ENCODE peak calls at places on chromosomes 13 and 19, in six cellular contexts. J, Y, X, M, K and C are unnamed samples.

GRCh38 chr13:113342820-113343691 is 20.9 kb downstream of the GRTP1 start:
- DNase-seq in Y (no peak), J (no peak), X (no peak), M (no peak), K (no peak), C (no peak)

GRCh38 chr13:113493315-113493951 is 2.9 kb upstream of the DCUN1D2 start:
- DNase-seq in M (no peak), J (no peak), X (peak; percentile 99), K (no peak), Y (no peak), C (peak; percentile 96)

GRCh38 chr19:16739546-16739945 is 19.9 kb downstream of the NWD1 start:
- DNase-seq in K (no peak), X (no peak), Y (no peak), M (peak; percentile 51), J (peak; percentile 46), C (peak; percentile 37)

GRCh38 chr13:102877285-102877684 is 31.5 kb downstream of the ERCC5 start:
- DNase-seq in Y (no peak), X (peak; percentile 82), K (no peak), J (no peak), M (no peak), C (peak; percentile 40)

GRCh38 chr13:46134961-46135522 is 30.2 kb upstream of the CPB2 start:
- DNase-seq in M (peak; percentile 48), K (no peak), X (no peak), Y (no peak), J (no peak), C (peak; percentile 96)

GRCh38 chr19:57002765-57003164 is 117.0 kb upstream of the USP29 start:
- DNase-seq in X (no peak), Y (no peak), M (no peak), K (no peak), J (no peak), C (no peak)

GRCh38 chr19:50522881-50523280 is 9.2 kb upstream of the ASPDH start:
- DNase-seq in X (no peak), K (no peak), J (no peak), M (no peak), Y (no peak), C (no peak)

GRCh38 chr13:89375839-89376238 is 1704.7 kb downstream of the SLITRK5 start:
- DNase-seq in X (peak; percentile 74), Y (no peak), J (no peak), K (no peak), M (no peak), C (peak; percentile 57)

GRCh38 chr13:73090116-73090811 is 31.5 kb downstream of the KLF5 start:
- DNase-seq in K (no peak), M (peak; percentile 87), J (peak; percentile 17), X (peak; percentile 80), Y (no peak), C (peak; percentile 97)

GRCh38 chr13:80361883-80362327 is 21.0 kb upstream of the SPRY2 start:
- DNase-seq in K (no peak), X (no peak), J (no peak), M (peak; percentile 36), Y (no peak), C (peak; percentile 54)

GRCh38 chr19:40807147-40808020 is 8.4 kb downstream of the EGLN2 start:
- DNase-seq in M (peak; percentile 86), X (no peak), Y (no peak), J (peak; percentile 80), K (no peak), C (peak; percentile 43)
- TF ChIP-seq CTCF in M (peak; percentile 64), X (no peak), Y (no peak), J (no peak), K (no peak), C (peak; percentile 47)

GRCh38 chr13:101149735-101150380 is 266.4 kb downstream of the NALCN start:
- DNase-seq in X (peak; percentile 62), J (peak; percentile 35), Y (no peak), M (peak; percentile 41), K (no peak), C (peak; percentile 17)
- TF ChIP-seq CTCF in X (peak; percentile 46), J (no peak), Y (no peak), M (peak; percentile 43), K (peak; percentile 38), C (peak; percentile 27)

GRCh38 chr19:7004313-7004931 is 16.8 kb downstream of the MBD3L2B start:
- DNase-seq in X (peak; percentile 33), M (no peak), J (no peak), Y (no peak), K (no peak), C (peak; percentile 55)
- TF ChIP-seq CTCF in X (peak; percentile 58), M (peak; percentile 77), J (no peak), Y (no peak), K (peak; percentile 75), C (peak; percentile 72)

GRCh38 chr13:67736646-67737420 is 506.7 kb upstream of the PCDH9 start:
- DNase-seq in Y (no peak), X (peak; percentile 92), M (peak; percentile 61), J (peak; percentile 28), K (no peak), C (peak; percentile 41)
- TF ChIP-seq CTCF in Y (no peak), X (peak; percentile 46), M (peak; percentile 73), J (no peak), K (peak; percentile 23), C (peak; percentile 57)

DNA sequence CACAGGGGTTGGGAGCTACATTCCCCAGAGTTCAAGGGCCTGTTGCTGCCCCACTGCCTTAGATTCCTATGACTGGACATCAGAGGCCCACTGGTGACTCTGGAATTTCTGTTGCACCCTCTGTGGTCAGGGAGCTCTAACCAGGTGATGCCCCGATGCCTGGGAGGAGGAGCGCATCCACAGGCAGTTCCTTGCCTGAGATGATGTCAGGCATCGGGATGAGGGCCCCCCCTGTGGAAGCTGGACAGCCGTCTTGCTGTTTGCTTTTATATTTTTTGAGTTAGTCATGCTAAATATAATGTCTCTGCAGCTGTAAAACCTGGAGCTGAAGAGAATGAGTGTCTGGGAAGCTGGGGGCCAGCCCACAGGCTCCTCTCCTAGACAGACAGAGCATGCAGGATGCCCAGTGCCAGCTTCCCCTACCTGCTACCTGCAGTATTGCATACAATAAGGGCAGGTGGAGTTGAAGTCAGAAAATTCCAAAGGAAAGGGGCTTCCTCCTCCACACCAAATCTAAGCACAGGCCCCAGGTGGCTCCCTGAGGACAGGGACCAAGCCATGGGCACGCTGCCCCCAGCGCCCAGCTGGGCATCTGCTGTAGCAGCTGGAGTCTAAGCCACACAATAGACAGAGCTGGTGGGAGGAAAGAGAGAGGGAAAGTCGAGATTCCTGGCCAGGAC is 16.2 kb downstream of the COL4A2 start:
- DNase-seq in M (peak; percentile 40), Y (no peak), J (no peak), X (peak; percentile 72), K (no peak), C (peak; percentile 58)
- TF ChIP-seq CTCF in M (peak; percentile 60), Y (no peak), J (peak; percentile 12), X (peak; percentile 0), K (no peak), C (peak; percentile 26)